ENCODE peak calls at places on chromosomes 16 and 17, in nine cellular contexts. Y, F, M, Z, R, O, U, V and E are unnamed samples.

GRCh38 chr17:45228985-45229517 is 7.4 kb downstream of the FMNL1 start:
- DNase-seq in Y (peak), F (peak), M (peak), Z (peak), R (no peak), O (peak), U (no peak), V (peak), E (peak)

GRCh38 chr17:5631958-5632357 is 47.6 kb upstream of the NLRP1 start:
- DNase-seq in Y (no peak), F (no peak), M (no peak), Z (no peak), R (no peak), O (no peak), U (no peak), V (no peak), E (no peak)

GRCh38 chr16:84138824-84139627 is 6.0 kb downstream of the HSDL1 start:
- DNase-seq in Y (no peak), F (no peak), M (peak), Z (no peak), R (no peak), O (peak), U (no peak), V (no peak), E (no peak)

GRCh38 chr17:19011581-19011980 is 7.0 kb upstream of the FAM83G start:
- DNase-seq in Y (no peak), F (no peak), M (no peak), Z (no peak), R (no peak), O (no peak), U (no peak), V (no peak), E (no peak)

GRCh38 chr16:72769876-72770275 is 278.1 kb downstream of the ZFHX3 start:
- DNase-seq in Y (no peak), F (no peak), M (no peak), Z (no peak), R (no peak), O (no peak), U (no peak), V (no peak), E (no peak)

GRCh38 chr16:71929048-71929447 is 33.7 kb downstream of the IST1 start:
- DNase-seq in Y (no peak), F (no peak), M (no peak), Z (no peak), R (no peak), O (peak), U (no peak), V (no peak), E (no peak)

GRCh38 chr17:6231886-6232767 is 161.9 kb downstream of the WSCD1 start:
- DNase-seq in Y (no peak), F (no peak), M (no peak), Z (no peak), R (no peak), O (peak), U (no peak), V (peak), E (no peak)

GRCh38 chr16:57069053-57069452 is 23.3 kb upstream of the CPNE2 start:
- DNase-seq in Y (no peak), F (no peak), M (no peak), Z (no peak), R (no peak), O (no peak), U (no peak), V (no peak), E (no peak)

GRCh38 chr16:85659805-85660511 is 28.8 kb downstream of the GINS2 start:
- DNase-seq in Y (no peak), F (peak), M (peak), Z (no peak), R (peak), O (peak), U (no peak), V (no peak), E (peak)